ENCODE peak calls at places on chromosomes 6 and 20, in four cellular contexts. One of them, this sample, is unnamed.

GRCh38 chr20:63313349-63314014 is 20.5 kb downstream of the COL20A1 start:
- DNase-seq in K562: no peak
- DNase-seq in GM12878: no peak
- DNase-seq in HepG2: no peak
- DNase-seq in this sample: no peak

GRCh38 chr6:140001005-140001404 is 626.6 kb upstream of the CITED2 start:
- DNase-seq in K562: no peak
- DNase-seq in HepG2: no peak
- DNase-seq in GM12878: no peak
- DNase-seq in this sample: no peak

GRCh38 chr20:60138263-60139127 is 180.3 kb downstream of the CDH26 start:
- DNase-seq in K562: peak; percentile 18
- DNase-seq in HepG2: no peak
- DNase-seq in GM12878: no peak
- DNase-seq in this sample: no peak

GRCh38 chr6:41053056-41053455 is at the start of gene APOBEC2:
- DNase-seq in HepG2: no peak
- DNase-seq in K562: no peak
- DNase-seq in GM12878: no peak
- DNase-seq in this sample: no peak

GRCh38 chr20:4444404-4444803 is 277.3 kb upstream of the PRND start:
- DNase-seq in GM12878: no peak
- DNase-seq in HepG2: no peak
- DNase-seq in K562: no peak
- DNase-seq in this sample: no peak

GRCh38 chr6:165654144-165654543 is 8.9 kb downstream of the PDE10A start:
- DNase-seq in GM12878: no peak
- DNase-seq in HepG2: no peak
- DNase-seq in K562: no peak
- DNase-seq in this sample: no peak

GRCh38 chr6:161442381-161442858 is 168.6 kb upstream of the AGPAT4 start:
- DNase-seq in GM12878: no peak
- DNase-seq in HepG2: no peak
- DNase-seq in K562: no peak
- DNase-seq in this sample: no peak

GRCh38 chr6:165566088-165566828 is 96.8 kb downstream of the PDE10A start:
- DNase-seq in HepG2: no peak
- DNase-seq in GM12878: no peak
- DNase-seq in K562: no peak
- DNase-seq in this sample: no peak

GRCh38 chr6:118722820-118723526 is 71.6 kb upstream of the CEP85L start:
- DNase-seq in HepG2: no peak
- DNase-seq in GM12878: no peak
- DNase-seq in K562: no peak
- DNase-seq in this sample: no peak

GRCh38 chr20:40728996-40729395 is 40.0 kb upstream of the MAFB start:
- DNase-seq in K562: no peak
- DNase-seq in HepG2: no peak
- DNase-seq in GM12878: no peak
- DNase-seq in this sample: no peak

GRCh38 chr20:49542514-49542991 is 25.4 kb downstream of the PTGIS start:
- DNase-seq in K562: no peak
- DNase-seq in GM12878: no peak
- DNase-seq in HepG2: no peak
- DNase-seq in this sample: no peak

GRCh38 chr6:82240191-82240590 is 7.4 kb downstream of the IBTK start:
- DNase-seq in HepG2: no peak
- DNase-seq in GM12878: no peak
- DNase-seq in K562: no peak
- DNase-seq in this sample: no peak

GRCh38 chr6:164336455-164336854 is 921.9 kb downstream of the QKI start:
- DNase-seq in HepG2: no peak
- DNase-seq in K562: no peak
- DNase-seq in GM12878: no peak
- DNase-seq in this sample: no peak

GRCh38 chr6:125270380-125270779 is 31.4 kb downstream of the HDDC2 start:
- DNase-seq in K562: no peak
- DNase-seq in GM12878: no peak
- DNase-seq in HepG2: no peak
- DNase-seq in this sample: no peak

GRCh38 chr6:15152720-15153119 is 93.1 kb upstream of the JARID2 start:
- DNase-seq in HepG2: no peak
- DNase-seq in K562: peak; percentile 44
- DNase-seq in GM12878: no peak
- DNase-seq in this sample: no peak

GRCh38 chr6:22442826-22443225 is 126.5 kb upstream of the HDGFL1 start:
- DNase-seq in K562: no peak
- DNase-seq in GM12878: no peak
- DNase-seq in HepG2: no peak
- DNase-seq in this sample: no peak

GRCh38 chr6:105348897-105349296 is 54.0 kb downstream of the PREP start:
- DNase-seq in HepG2: no peak
- DNase-seq in GM12878: no peak
- DNase-seq in K562: no peak
- DNase-seq in this sample: no peak

GRCh38 chr6:43766964-43767461 is 3.0 kb upstream of the VEGFA start:
- DNase-seq in K562: no peak
- DNase-seq in GM12878: no peak
- DNase-seq in HepG2: peak; percentile 58
- DNase-seq in this sample: no peak
- TF ChIP-seq GABPA in K562: no peak
- TF ChIP-seq GABPA in GM12878: no peak
- TF ChIP-seq GABPA in HepG2: no peak
- TF ChIP-seq GABPA in this sample: no peak

GRCh38 chr20:38126146-38126912 is 38.7 kb downstream of the TGM2 start:
- DNase-seq in GM12878: no peak
- DNase-seq in HepG2: no peak
- DNase-seq in K562: no peak
- DNase-seq in this sample: no peak

GRCh38 chr20:38127920-38128528 is 37.0 kb downstream of the TGM2 start:
- DNase-seq in HepG2: no peak
- DNase-seq in K562: no peak
- DNase-seq in GM12878: no peak
- DNase-seq in this sample: no peak

GRCh38 chr20:38123021-38123587 is 42.0 kb downstream of the TGM2 start:
- DNase-seq in K562: peak; percentile 53
- DNase-seq in GM12878: no peak
- DNase-seq in HepG2: peak; percentile 78
- DNase-seq in this sample: peak; percentile 43

GRCh38 chr20:38127011-38127621 is 38.0 kb downstream of the TGM2 start:
- DNase-seq in K562: peak; percentile 45
- DNase-seq in HepG2: no peak
- DNase-seq in GM12878: no peak
- DNase-seq in this sample: no peak

DNA sequence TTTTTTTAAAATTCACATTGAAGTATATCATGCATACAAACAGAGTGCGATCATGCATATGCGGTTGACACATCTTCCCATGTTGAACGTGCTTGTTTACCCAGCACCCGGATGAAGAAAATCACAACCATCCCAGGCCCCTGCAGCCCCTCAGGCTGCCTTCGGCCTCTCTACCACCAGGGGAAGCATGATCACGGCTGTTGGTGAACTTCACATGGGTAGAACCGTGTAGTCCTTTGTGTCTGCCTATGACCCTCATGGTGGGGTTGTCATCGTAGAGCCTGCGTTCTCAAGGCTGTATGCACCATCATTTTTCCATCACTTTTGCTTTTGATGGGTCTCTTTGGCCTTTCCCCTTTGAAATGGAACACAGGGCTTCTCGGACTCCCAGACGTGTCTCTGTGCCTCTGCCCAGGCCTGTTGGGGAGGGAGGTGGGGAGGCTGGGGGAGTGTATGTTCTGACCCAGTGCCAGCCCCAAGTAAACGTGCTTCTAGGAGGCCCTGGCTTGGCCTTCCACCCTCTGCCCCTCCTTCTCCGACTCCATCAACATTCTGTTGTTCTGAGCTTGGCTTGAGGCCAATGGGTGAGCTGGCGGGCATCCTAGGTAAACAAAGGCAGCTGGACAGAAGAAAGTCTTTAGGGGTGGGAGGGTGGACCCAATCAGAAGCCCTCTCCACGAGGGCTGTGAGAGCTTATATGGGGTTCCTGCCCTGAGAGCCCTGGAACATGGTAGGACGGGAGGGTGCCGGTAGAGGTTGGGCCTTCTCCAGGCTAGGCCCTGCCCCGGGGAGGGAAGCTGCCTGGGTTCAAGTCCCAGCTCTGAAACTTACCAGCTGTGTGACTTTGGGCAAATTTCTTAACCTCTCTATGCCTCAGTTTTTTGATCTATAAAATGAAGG is 39.7 kb downstream of the TGM2 start:
- DNase-seq in K562: no peak
- DNase-seq in HepG2: peak; percentile 90
- DNase-seq in GM12878: no peak
- DNase-seq in this sample: no peak
- TF ChIP-seq BRCA1 in K562: no peak
- TF ChIP-seq BRCA1 in HepG2: no peak
- TF ChIP-seq BRCA1 in GM12878: no peak
- TF ChIP-seq BRCA1 in this sample: no peak

GRCh38 chr6:160057080-160057479 is 64.5 kb upstream of the SLC22A1 start:
- DNase-seq in HepG2: no peak
- DNase-seq in GM12878: no peak
- DNase-seq in K562: no peak
- DNase-seq in this sample: no peak
- TF ChIP-seq RFX5 in HepG2: no peak
- TF ChIP-seq RFX5 in GM12878: no peak
- TF ChIP-seq RFX5 in K562: no peak
- TF ChIP-seq RFX5 in this sample: no peak

GRCh38 chr6:170062209-170062903 is 228.5 kb downstream of the DLL1 start:
- DNase-seq in HepG2: no peak
- DNase-seq in GM12878: no peak
- DNase-seq in K562: no peak
- DNase-seq in this sample: peak; percentile 43

GRCh38 chr6:170063431-170063830 is 227.4 kb downstream of the DLL1 start:
- DNase-seq in GM12878: no peak
- DNase-seq in K562: no peak
- DNase-seq in HepG2: no peak
- DNase-seq in this sample: no peak

GRCh38 chr6:170062904-170063220 is 228.0 kb downstream of the DLL1 start:
- DNase-seq in K562: no peak
- DNase-seq in HepG2: no peak
- DNase-seq in GM12878: no peak
- DNase-seq in this sample: no peak

GRCh38 chr6:170066679-170067078 is 224.2 kb downstream of the DLL1 start:
- DNase-seq in GM12878: no peak
- DNase-seq in K562: no peak
- DNase-seq in HepG2: no peak
- DNase-seq in this sample: no peak

GRCh38 chr6:170063851-170064617 is 226.8 kb downstream of the DLL1 start:
- DNase-seq in HepG2: no peak
- DNase-seq in GM12878: no peak
- DNase-seq in K562: no peak
- DNase-seq in this sample: no peak
- TF ChIP-seq GABPA in HepG2: no peak
- TF ChIP-seq GABPA in GM12878: no peak
- TF ChIP-seq GABPA in K562: no peak
- TF ChIP-seq GABPA in this sample: no peak

DNA sequence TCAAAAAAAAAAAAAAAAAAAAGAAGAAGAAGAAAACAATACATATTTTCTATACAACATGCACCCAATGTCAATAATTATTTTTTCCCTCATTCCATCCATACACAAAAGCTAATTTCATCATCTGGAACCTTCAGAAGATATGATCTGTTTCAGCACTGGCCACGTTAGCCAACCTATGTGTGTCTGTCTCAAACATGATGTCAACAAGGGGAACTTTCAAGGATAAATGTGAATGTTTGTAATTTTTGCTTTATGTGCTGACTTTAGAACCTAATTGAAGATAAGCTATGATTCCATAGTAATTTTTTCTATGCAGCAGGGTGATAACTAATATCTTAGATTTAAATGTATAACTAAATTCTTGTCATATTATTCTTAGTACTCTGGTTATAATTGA is 37.9 kb downstream of the IPCEF1 start:
- DNase-seq in K562: no peak
- DNase-seq in GM12878: no peak
- DNase-seq in HepG2: no peak
- DNase-seq in this sample: no peak
- TF ChIP-seq BRCA1 in K562: no peak
- TF ChIP-seq BRCA1 in GM12878: no peak
- TF ChIP-seq BRCA1 in HepG2: no peak
- TF ChIP-seq BRCA1 in this sample: no peak

DNA sequence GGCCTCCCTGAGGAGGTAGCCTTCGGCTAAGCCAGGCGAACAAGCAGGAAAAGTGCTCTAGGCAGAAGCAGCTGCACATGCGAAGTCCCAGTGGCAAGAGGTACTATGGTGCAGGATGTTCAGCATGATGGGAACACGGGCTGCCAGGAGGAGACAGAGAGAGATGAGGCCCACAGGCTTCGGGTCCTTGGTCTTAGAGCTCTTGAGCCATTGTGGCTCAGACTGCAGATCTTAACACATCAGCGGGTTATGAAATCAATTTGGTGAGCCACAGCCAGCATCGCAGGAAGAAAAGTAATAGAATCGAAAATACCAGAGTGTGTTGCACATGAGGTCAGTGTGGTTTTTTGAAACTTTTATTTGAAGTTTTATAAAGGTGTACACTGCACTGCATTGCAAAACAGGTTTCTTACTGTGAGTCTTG is 69.1 kb downstream of the EYA2 start:
- DNase-seq in K562: no peak
- DNase-seq in HepG2: no peak
- DNase-seq in GM12878: no peak
- DNase-seq in this sample: no peak
- TF ChIP-seq RFX5 in K562: no peak
- TF ChIP-seq RFX5 in HepG2: no peak
- TF ChIP-seq RFX5 in GM12878: no peak
- TF ChIP-seq RFX5 in this sample: no peak

GRCh38 chr20:3003416-3003815 is 40.0 kb upstream of the GNRH2 start:
- DNase-seq in GM12878: no peak
- DNase-seq in HepG2: peak; percentile 74
- DNase-seq in K562: no peak
- DNase-seq in this sample: no peak
- TF ChIP-seq GABPA in GM12878: no peak
- TF ChIP-seq GABPA in HepG2: no peak
- TF ChIP-seq GABPA in K562: no peak
- TF ChIP-seq GABPA in this sample: no peak

GRCh38 chr6:31479151-31479932 is 18.6 kb upstream of the MICB start:
- DNase-seq in GM12878: no peak
- DNase-seq in HepG2: no peak
- DNase-seq in K562: no peak
- DNase-seq in this sample: peak; percentile 17
- TF ChIP-seq BRCA1 in GM12878: no peak
- TF ChIP-seq BRCA1 in HepG2: no peak
- TF ChIP-seq BRCA1 in K562: no peak
- TF ChIP-seq BRCA1 in this sample: no peak

GRCh38 chr6:83613378-83613777 is 95.5 kb downstream of the SNAP91 start:
- DNase-seq in HepG2: no peak
- DNase-seq in K562: no peak
- DNase-seq in GM12878: no peak
- DNase-seq in this sample: no peak

GRCh38 chr6:83615025-83615999 is 93.6 kb downstream of the SNAP91 start:
- DNase-seq in HepG2: peak; percentile 18
- DNase-seq in K562: peak; percentile 37
- DNase-seq in GM12878: no peak
- DNase-seq in this sample: no peak
- TF ChIP-seq RFX5 in HepG2: no peak
- TF ChIP-seq RFX5 in K562: no peak
- TF ChIP-seq RFX5 in GM12878: no peak
- TF ChIP-seq RFX5 in this sample: no peak